ENCODE peak calls at places on chromosomes 4 and X, in six cellular contexts. One of them, this sample, is unnamed.
A peak's percentile ranks its signal among the peaks of the same experiment; 100 is the strongest.

GRCh38 chr4:112127736-112128322 is 17.4 kb upstream of the FAM241A start:
- DNase-seq in neural progenitor cell: no peak
- DNase-seq in fibroblast of lung: peak; percentile 69
- DNase-seq in GM12878: no peak
- DNase-seq in GM23338: peak; percentile 39
- DNase-seq in MM.1S: no peak
- DNase-seq in this sample: peak; percentile 59

GRCh38 chr4:40628888-40629287 is 776 bp downstream of the RBM47 start:
- DNase-seq in neural progenitor cell: no peak
- DNase-seq in fibroblast of lung: no peak
- DNase-seq in GM12878: no peak
- DNase-seq in GM23338: peak; percentile 44
- DNase-seq in MM.1S: no peak
- DNase-seq in this sample: peak; percentile 30

GRCh38 chr4:80803337-80803736 is 227.2 kb upstream of the BMP3 start:
- DNase-seq in neural progenitor cell: no peak
- DNase-seq in fibroblast of lung: no peak
- DNase-seq in GM12878: no peak
- DNase-seq in GM23338: no peak
- DNase-seq in MM.1S: no peak
- DNase-seq in this sample: no peak

GRCh38 chrX:148363836-148364235 is 136.6 kb upstream of the AFF2 start:
- DNase-seq in neural progenitor cell: no peak
- DNase-seq in fibroblast of lung: no peak
- DNase-seq in GM12878: no peak
- DNase-seq in GM23338: no peak
- DNase-seq in MM.1S: no peak
- DNase-seq in this sample: no peak

GRCh38 chr4:79723507-79723906 is 315.5 kb upstream of the GK2 start:
- DNase-seq in neural progenitor cell: no peak
- DNase-seq in fibroblast of lung: no peak
- DNase-seq in GM12878: no peak
- DNase-seq in GM23338: peak; percentile 25
- DNase-seq in MM.1S: no peak
- DNase-seq in this sample: no peak

GRCh38 chrX:138127314-138127713 is 561.4 kb downstream of the ZIC3 start:
- DNase-seq in neural progenitor cell: no peak
- DNase-seq in fibroblast of lung: peak; percentile 59
- DNase-seq in GM12878: no peak
- DNase-seq in GM23338: no peak
- DNase-seq in MM.1S: no peak
- DNase-seq in this sample: peak; percentile 89

GRCh38 chr4:154473497-154473896 is 18.1 kb downstream of the DCHS2 start:
- DNase-seq in neural progenitor cell: no peak
- DNase-seq in fibroblast of lung: no peak
- DNase-seq in GM12878: no peak
- DNase-seq in GM23338: no peak
- DNase-seq in MM.1S: no peak
- DNase-seq in this sample: no peak

GRCh38 chr4:3046149-3046548 is 28.2 kb downstream of the HTT-AS start:
- DNase-seq in neural progenitor cell: no peak
- DNase-seq in fibroblast of lung: no peak
- DNase-seq in GM12878: no peak
- DNase-seq in GM23338: no peak
- DNase-seq in MM.1S: peak; percentile 90
- DNase-seq in this sample: no peak

GRCh38 chr4:138775890-138776289 is 239.7 kb upstream of the NOCT start:
- DNase-seq in neural progenitor cell: peak; percentile 13
- DNase-seq in fibroblast of lung: no peak
- DNase-seq in GM12878: peak; percentile 0
- DNase-seq in GM23338: peak; percentile 14
- DNase-seq in MM.1S: peak; percentile 34
- DNase-seq in this sample: no peak

GRCh38 chr4:1683371-1683902 is 676 bp downstream of the FAM53A start:
- DNase-seq in neural progenitor cell: no peak
- DNase-seq in fibroblast of lung: peak; percentile 89
- DNase-seq in GM12878: no peak
- DNase-seq in GM23338: peak; percentile 49
- DNase-seq in MM.1S: peak; percentile 12
- DNase-seq in this sample: peak; percentile 60

GRCh38 chr4:121554377-121554776 is 142.4 kb downstream of the ANXA5 start:
- DNase-seq in neural progenitor cell: no peak
- DNase-seq in fibroblast of lung: no peak
- DNase-seq in GM12878: no peak
- DNase-seq in GM23338: no peak
- DNase-seq in MM.1S: no peak
- DNase-seq in this sample: no peak

GRCh38 chrX:18974993-18975392 is 8.9 kb downstream of the PHKA2 start:
- DNase-seq in neural progenitor cell: no peak
- DNase-seq in fibroblast of lung: no peak
- DNase-seq in GM12878: no peak
- DNase-seq in GM23338: no peak
- DNase-seq in MM.1S: no peak
- DNase-seq in this sample: no peak

GRCh38 chrX:15349046-15349445 is 13.7 kb upstream of the PIGA start:
- DNase-seq in neural progenitor cell: peak; percentile 85
- DNase-seq in fibroblast of lung: peak; percentile 48
- DNase-seq in GM12878: no peak
- DNase-seq in GM23338: peak; percentile 76
- DNase-seq in MM.1S: peak; percentile 47
- DNase-seq in this sample: peak; percentile 83

GRCh38 chr4:1842993-1843448 is 12.9 kb downstream of the LETM1 start:
- DNase-seq in neural progenitor cell: no peak
- DNase-seq in fibroblast of lung: peak; percentile 93
- DNase-seq in GM12878: no peak
- DNase-seq in GM23338: no peak
- DNase-seq in MM.1S: no peak
- DNase-seq in this sample: peak; percentile 47

GRCh38 chr4:81052119-81053068 is 21.9 kb downstream of the BMP3 start:
- DNase-seq in neural progenitor cell: peak; percentile 82
- DNase-seq in fibroblast of lung: peak; percentile 49
- DNase-seq in GM12878: peak; percentile 91
- DNase-seq in GM23338: peak; percentile 87
- DNase-seq in MM.1S: peak; percentile 96
- DNase-seq in this sample: peak; percentile 74

GRCh38 chrX:71493111-71493613 is 39.7 kb upstream of the OGT start:
- DNase-seq in neural progenitor cell: no peak
- DNase-seq in fibroblast of lung: no peak
- DNase-seq in GM12878: no peak
- DNase-seq in GM23338: no peak
- DNase-seq in MM.1S: no peak
- DNase-seq in this sample: no peak

GRCh38 chr4:84632092-84632491 is 49.2 kb downstream of the CDS1 start:
- DNase-seq in neural progenitor cell: no peak
- DNase-seq in fibroblast of lung: peak; percentile 88
- DNase-seq in GM12878: no peak
- DNase-seq in GM23338: no peak
- DNase-seq in MM.1S: no peak
- DNase-seq in this sample: peak; percentile 79

GRCh38 chr4:90979551-90979950 is 852.4 kb downstream of the CCSER1 start:
- DNase-seq in neural progenitor cell: no peak
- DNase-seq in fibroblast of lung: no peak
- DNase-seq in GM12878: no peak
- DNase-seq in GM23338: no peak
- DNase-seq in MM.1S: no peak
- DNase-seq in this sample: no peak

GRCh38 chr4:57318694-57319093 is 208.5 kb upstream of the IGFBP7 start:
- DNase-seq in neural progenitor cell: no peak
- DNase-seq in fibroblast of lung: no peak
- DNase-seq in GM12878: no peak
- DNase-seq in GM23338: no peak
- DNase-seq in MM.1S: no peak
- DNase-seq in this sample: peak; percentile 60

GRCh38 chr4:108788731-108789130 is 25.9 kb upstream of the ETNPPL start:
- DNase-seq in neural progenitor cell: no peak
- DNase-seq in fibroblast of lung: no peak
- DNase-seq in GM12878: no peak
- DNase-seq in GM23338: no peak
- DNase-seq in MM.1S: no peak
- DNase-seq in this sample: no peak

GRCh38 chr4:57102050-57102564 is 8.1 kb downstream of the IGFBP7 start:
- DNase-seq in neural progenitor cell: no peak
- DNase-seq in fibroblast of lung: peak; percentile 92
- DNase-seq in GM12878: no peak
- DNase-seq in GM23338: no peak
- DNase-seq in MM.1S: no peak
- DNase-seq in this sample: peak; percentile 24

GRCh38 chr4:167233523-167234387 is 539 bp downstream of the SPOCK3 start:
- DNase-seq in neural progenitor cell: peak; percentile 52
- DNase-seq in fibroblast of lung: peak; percentile 39
- DNase-seq in GM12878: no peak
- DNase-seq in GM23338: peak; percentile 41
- DNase-seq in MM.1S: no peak
- DNase-seq in this sample: peak; percentile 26
- TF ChIP-seq EZH2 in neural progenitor cell: no peak
- TF ChIP-seq EZH2 in fibroblast of lung: peak; percentile 50
- TF ChIP-seq EZH2 in GM12878: no peak
- TF ChIP-seq EZH2 in GM23338: no peak
- TF ChIP-seq EZH2 in MM.1S: no peak
- TF ChIP-seq EZH2 in this sample: no peak

GRCh38 chr4:33453436-33453835 is 2733.3 kb downstream of the PCDH7 start:
- DNase-seq in neural progenitor cell: no peak
- DNase-seq in fibroblast of lung: no peak
- DNase-seq in GM12878: no peak
- DNase-seq in GM23338: no peak
- DNase-seq in MM.1S: no peak
- DNase-seq in this sample: no peak
- TF ChIP-seq EZH2 in neural progenitor cell: no peak
- TF ChIP-seq EZH2 in fibroblast of lung: no peak
- TF ChIP-seq EZH2 in GM12878: no peak
- TF ChIP-seq EZH2 in GM23338: no peak
- TF ChIP-seq EZH2 in MM.1S: no peak
- TF ChIP-seq EZH2 in this sample: no peak

DNA sequence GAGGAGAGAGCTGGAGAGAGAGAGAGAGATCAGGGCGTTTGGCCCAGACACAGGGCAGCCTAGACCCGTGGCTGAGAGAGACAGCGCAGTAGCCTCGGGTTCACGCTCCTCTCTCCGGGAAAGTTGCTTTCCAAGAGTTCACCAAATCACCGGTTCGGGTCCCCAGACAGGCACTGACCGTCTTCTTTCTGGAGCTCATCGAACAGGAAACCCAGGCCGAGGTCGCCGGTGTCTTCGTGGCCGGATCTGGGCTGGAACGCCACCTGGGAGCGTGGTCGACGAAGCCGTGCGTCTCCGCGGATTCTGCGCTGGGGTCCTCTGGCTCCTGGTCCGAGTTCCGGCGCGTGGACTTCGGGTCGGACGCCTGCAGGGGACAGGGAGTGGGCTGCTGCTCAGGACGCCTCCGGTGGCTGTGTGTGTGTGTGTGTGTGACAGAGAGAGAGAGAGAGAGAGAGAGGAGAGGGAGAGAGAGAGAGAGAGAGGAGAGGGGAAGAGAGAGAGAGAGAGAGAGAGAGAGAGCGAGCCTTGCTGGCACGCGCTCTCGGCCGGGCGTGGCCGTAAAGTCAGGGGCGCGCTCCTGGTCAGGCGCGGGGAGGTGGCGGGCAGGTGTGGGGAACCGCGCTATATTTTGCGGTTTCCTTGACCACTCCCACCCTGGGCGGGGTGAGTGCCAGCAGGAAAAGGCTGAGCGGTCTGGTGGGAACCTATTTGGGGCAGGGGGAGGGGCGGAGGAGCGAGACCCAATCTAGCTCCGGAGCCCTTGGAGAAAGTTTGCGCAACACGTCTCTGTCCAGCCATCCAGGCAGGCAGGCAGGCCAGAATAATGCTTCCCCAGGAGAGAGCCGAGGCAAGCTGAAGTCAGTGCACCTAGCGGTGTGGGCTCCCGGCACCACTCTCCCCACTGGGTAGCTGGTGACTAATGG is 62.1 kb downstream of the RHOXF2B start:
- DNase-seq in neural progenitor cell: peak; percentile 40
- DNase-seq in fibroblast of lung: no peak
- DNase-seq in GM12878: no peak
- DNase-seq in GM23338: peak; percentile 52
- DNase-seq in MM.1S: peak; percentile 23
- DNase-seq in this sample: no peak
- TF ChIP-seq EZH2 in neural progenitor cell: peak; percentile 80
- TF ChIP-seq EZH2 in fibroblast of lung: no peak
- TF ChIP-seq EZH2 in GM12878: no peak
- TF ChIP-seq EZH2 in GM23338: peak; percentile 38
- TF ChIP-seq EZH2 in MM.1S: no peak
- TF ChIP-seq EZH2 in this sample: no peak

GRCh38 chr4:159267023-159267939 is 164.4 kb downstream of the RAPGEF2 start:
- DNase-seq in neural progenitor cell: peak; percentile 18
- DNase-seq in fibroblast of lung: peak; percentile 49
- DNase-seq in GM12878: no peak
- DNase-seq in GM23338: no peak
- DNase-seq in MM.1S: no peak
- DNase-seq in this sample: no peak

GRCh38 chr4:159269143-159269542 is 166.3 kb downstream of the RAPGEF2 start:
- DNase-seq in neural progenitor cell: no peak
- DNase-seq in fibroblast of lung: peak; percentile 75
- DNase-seq in GM12878: no peak
- DNase-seq in GM23338: no peak
- DNase-seq in MM.1S: no peak
- DNase-seq in this sample: no peak

GRCh38 chr4:159269956-159270355 is 167.1 kb downstream of the RAPGEF2 start:
- DNase-seq in neural progenitor cell: no peak
- DNase-seq in fibroblast of lung: no peak
- DNase-seq in GM12878: no peak
- DNase-seq in GM23338: no peak
- DNase-seq in MM.1S: no peak
- DNase-seq in this sample: no peak

GRCh38 chr4:159267940-159268327 is 165.1 kb downstream of the RAPGEF2 start:
- DNase-seq in neural progenitor cell: no peak
- DNase-seq in fibroblast of lung: peak; percentile 62
- DNase-seq in GM12878: no peak
- DNase-seq in GM23338: no peak
- DNase-seq in MM.1S: no peak
- DNase-seq in this sample: no peak

DNA sequence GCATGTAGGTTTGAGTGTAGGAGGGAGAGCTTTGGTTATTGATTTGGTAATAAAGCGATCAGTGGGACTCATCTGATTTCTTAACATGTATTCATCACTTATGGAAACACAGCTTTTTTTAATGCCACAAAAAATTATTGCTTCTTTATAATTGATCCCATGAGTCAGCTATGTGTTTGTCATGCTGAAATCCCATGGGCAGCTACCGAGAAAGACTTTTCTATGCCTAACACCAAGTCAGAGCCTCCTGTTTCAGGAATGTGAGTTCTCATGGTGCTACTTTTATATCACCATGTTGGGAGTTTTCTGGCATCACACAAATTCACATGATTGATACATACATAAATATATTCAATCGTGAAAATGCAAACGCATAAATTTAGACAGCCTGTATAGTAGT is 165.7 kb downstream of the RAPGEF2 start:
- DNase-seq in neural progenitor cell: no peak
- DNase-seq in fibroblast of lung: peak; percentile 65
- DNase-seq in GM12878: no peak
- DNase-seq in GM23338: no peak
- DNase-seq in MM.1S: no peak
- DNase-seq in this sample: no peak
- TF ChIP-seq EZH2 in neural progenitor cell: no peak
- TF ChIP-seq EZH2 in fibroblast of lung: no peak
- TF ChIP-seq EZH2 in GM12878: no peak
- TF ChIP-seq EZH2 in GM23338: no peak
- TF ChIP-seq EZH2 in MM.1S: no peak
- TF ChIP-seq EZH2 in this sample: no peak

This sample was measured in PC-3.